ENCODE peak calls at places on chromosomes 5 and 9, in four cellular contexts. One of them, this sample, is unnamed.

GRCh38 chr9:130282000-130282700 is 16.6 kb downstream of the HMCN2 start:
- DNase-seq in H4: no peak
- DNase-seq in epithelial cell of esophagus: no peak
- DNase-seq in ovary: no peak
- DNase-seq in this sample: no peak

GRCh38 chr5:122948319-122948718 is 88.2 kb downstream of the PPIC start:
- DNase-seq in ovary: no peak
- DNase-seq in epithelial cell of esophagus: no peak
- DNase-seq in H4: no peak
- DNase-seq in this sample: no peak

GRCh38 chr5:169763437-169764301 is 126.6 kb downstream of the DOCK2 start:
- DNase-seq in H4: no peak
- DNase-seq in epithelial cell of esophagus: no peak
- DNase-seq in ovary: no peak
- DNase-seq in this sample: no peak

GRCh38 chr5:171738501-171738900 is 47.1 kb upstream of the SMIM23 start:
- DNase-seq in epithelial cell of esophagus: no peak
- DNase-seq in ovary: no peak
- DNase-seq in H4: no peak
- DNase-seq in this sample: no peak

GRCh38 chr5:16864566-16864965 is 71.5 kb downstream of the MYO10 start:
- DNase-seq in H4: no peak
- DNase-seq in ovary: no peak
- DNase-seq in epithelial cell of esophagus: no peak
- DNase-seq in this sample: no peak

GRCh38 chr9:95506692-95507455 is 9.9 kb downstream of the PTCH1 start:
- DNase-seq in epithelial cell of esophagus: peak; percentile 75
- DNase-seq in ovary: peak; percentile 65
- DNase-seq in H4: no peak
- DNase-seq in this sample: no peak

GRCh38 chr9:130474131-130474530 is 29.4 kb downstream of the ASS1 start:
- DNase-seq in ovary: no peak
- DNase-seq in H4: no peak
- DNase-seq in epithelial cell of esophagus: no peak
- DNase-seq in this sample: no peak

GRCh38 chr9:92668746-92669526 is 995 bp downstream of the IPPK start:
- DNase-seq in epithelial cell of esophagus: peak; percentile 79
- DNase-seq in H4: no peak
- DNase-seq in ovary: no peak
- DNase-seq in this sample: no peak

GRCh38 chr9:89442981-89443817 is 54.7 kb downstream of the SEMA4D start:
- DNase-seq in H4: no peak
- DNase-seq in ovary: no peak
- DNase-seq in epithelial cell of esophagus: no peak
- DNase-seq in this sample: no peak

GRCh38 chr5:34923694-34924461 is 5.5 kb upstream of the DNAJC21 start:
- DNase-seq in epithelial cell of esophagus: peak; percentile 87
- DNase-seq in H4: peak; percentile 93
- DNase-seq in ovary: no peak
- DNase-seq in this sample: peak; percentile 33

GRCh38 chr9:131590907-131591844 is 45.9 kb downstream of the PRRT1B start:
- DNase-seq in epithelial cell of esophagus: peak; percentile 78
- DNase-seq in H4: peak; percentile 71
- DNase-seq in ovary: peak; percentile 82
- DNase-seq in this sample: peak; percentile 18

GRCh38 chr5:111116550-111116949 is 24.4 kb downstream of the WDR36 start:
- DNase-seq in H4: no peak
- DNase-seq in ovary: no peak
- DNase-seq in epithelial cell of esophagus: no peak
- DNase-seq in this sample: no peak

GRCh38 chr9:23783509-23783908 is 42.5 kb downstream of the ELAVL2 start:
- DNase-seq in H4: no peak
- DNase-seq in epithelial cell of esophagus: no peak
- DNase-seq in ovary: no peak
- DNase-seq in this sample: no peak

GRCh38 chr5:99176186-99176585 is 247.4 kb upstream of the CHD1 start:
- DNase-seq in ovary: no peak
- DNase-seq in H4: no peak
- DNase-seq in epithelial cell of esophagus: no peak
- DNase-seq in this sample: no peak

GRCh38 chr5:9373586-9373985 is 172.3 kb downstream of the SEMA5A start:
- DNase-seq in H4: no peak
- DNase-seq in epithelial cell of esophagus: no peak
- DNase-seq in ovary: no peak
- DNase-seq in this sample: no peak

GRCh38 chr9:121156263-121156731 is 45.4 kb downstream of the RAB14 start:
- DNase-seq in epithelial cell of esophagus: peak; percentile 92
- DNase-seq in H4: peak; percentile 63
- DNase-seq in ovary: no peak
- DNase-seq in this sample: peak; percentile 85

GRCh38 chr9:72509635-72510034 is 11.8 kb upstream of the TMC1 start:
- DNase-seq in ovary: no peak
- DNase-seq in H4: peak; percentile 16
- DNase-seq in epithelial cell of esophagus: peak; percentile 59
- DNase-seq in this sample: no peak

GRCh38 chr5:94288937-94289336 is 329.5 kb downstream of the KIAA0825 start:
- DNase-seq in H4: no peak
- DNase-seq in ovary: no peak
- DNase-seq in epithelial cell of esophagus: no peak
- DNase-seq in this sample: no peak

GRCh38 chr9:125750656-125751035 is 3.5 kb downstream of the PBX3 start:
- DNase-seq in epithelial cell of esophagus: peak; percentile 13
- DNase-seq in ovary: no peak
- DNase-seq in H4: no peak
- DNase-seq in this sample: no peak

GRCh38 chr5:40962207-40962955 is 53.1 kb downstream of the C7 start:
- DNase-seq in ovary: no peak
- DNase-seq in H4: no peak
- DNase-seq in epithelial cell of esophagus: no peak
- DNase-seq in this sample: no peak

GRCh38 chr9:128821584-128822406 is 3.5 kb downstream of the ENDOG start:
- DNase-seq in H4: no peak
- DNase-seq in ovary: no peak
- DNase-seq in epithelial cell of esophagus: no peak
- DNase-seq in this sample: no peak

GRCh38 chr5:148843510-148844318 is 17.3 kb downstream of the ADRB2 start:
- DNase-seq in ovary: no peak
- DNase-seq in epithelial cell of esophagus: peak; percentile 36
- DNase-seq in H4: no peak
- DNase-seq in this sample: no peak

GRCh38 chr5:32777733-32778132 is 66.6 kb downstream of the NPR3 start:
- DNase-seq in ovary: no peak
- DNase-seq in epithelial cell of esophagus: no peak
- DNase-seq in H4: no peak
- DNase-seq in this sample: no peak

GRCh38 chr9:18060304-18060934 is 413.5 kb upstream of the ADAMTSL1 start:
- DNase-seq in ovary: no peak
- DNase-seq in epithelial cell of esophagus: peak; percentile 66
- DNase-seq in H4: no peak
- DNase-seq in this sample: peak; percentile 31

GRCh38 chr5:142797420-142797819 is 27.2 kb downstream of the ARHGAP26 start:
- DNase-seq in ovary: no peak
- DNase-seq in H4: no peak
- DNase-seq in epithelial cell of esophagus: no peak
- DNase-seq in this sample: no peak

GRCh38 chr5:95403996-95404395 is 12.8 kb downstream of the FAM81B start:
- DNase-seq in H4: peak; percentile 16
- DNase-seq in epithelial cell of esophagus: peak; percentile 33
- DNase-seq in ovary: no peak
- DNase-seq in this sample: no peak

GRCh38 chr5:13932561-13932960 is 11.9 kb downstream of the DNAH5 start:
- DNase-seq in ovary: no peak
- DNase-seq in epithelial cell of esophagus: peak; percentile 97
- DNase-seq in H4: no peak
- DNase-seq in this sample: peak; percentile 91

This sample was measured in epithelial cell of prostate.